ENCODE peak calls at places on chromosomes 4 and X, in ten cellular contexts. U is breast epithelium, A is heart left ventricle, T is right lobe of liver, F is uterus, R is upper lobe of left lung, K is K562, J is tibial nerve, Z is stomach, C is IMR-90. L is an unnamed sample.

GRCh38 chr4:33111106-33111505 is 2390.9 kb downstream of the PCDH7 start:
- DNase-seq in U (no peak), A (no peak), T (no peak), F (no peak), R (no peak), K (no peak), J (no peak), Z (no peak), C (no peak), L (no peak)

GRCh38 chrX:18047440-18047940 is 173.2 kb downstream of the BEND2 start:
- DNase-seq in U (no peak), A (no peak), T (no peak), F (no peak), R (no peak), K (no peak), J (no peak), Z (no peak), C (no peak), L (no peak)

GRCh38 chr4:71583971-71584370 is 199.9 kb downstream of the GC start:
- DNase-seq in U (no peak), A (no peak), T (no peak), F (no peak), R (no peak), K (no peak), J (no peak), Z (no peak), C (no peak), L (no peak)

GRCh38 chrX:107710617-107711391 is 64.8 kb downstream of the TSC22D3 start:
- DNase-seq in U (peak; percentile 52), A (no peak), T (no peak), F (peak; percentile 45), R (no peak), K (peak; percentile 69), J (no peak), Z (no peak), C (peak; percentile 93), L (peak; percentile 59)

GRCh38 chr4:23084559-23085248 is 392.0 kb downstream of the GBA3 start:
- DNase-seq in U (no peak), A (no peak), T (no peak), F (no peak), R (no peak), K (no peak), J (no peak), Z (no peak), C (no peak), L (no peak)

GRCh38 chr4:117823388-117823787 is 210.9 kb upstream of the NDST3 start:
- DNase-seq in U (no peak), A (no peak), T (no peak), F (no peak), R (no peak), K (no peak), J (no peak), Z (no peak), C (no peak), L (no peak)

GRCh38 chr4:78601013-78601412 is 49.4 kb downstream of the ANXA3 start:
- DNase-seq in U (no peak), A (no peak), T (no peak), F (peak; percentile 15), R (no peak), K (peak; percentile 73), J (no peak), Z (no peak), C (no peak), L (no peak)

GRCh38 chrX:100098660-100099375 is 311.3 kb downstream of the PCDH19 start:
- DNase-seq in U (no peak), A (no peak), T (no peak), F (no peak), R (no peak), K (no peak), J (no peak), Z (no peak), C (no peak), L (no peak)

DNA sequence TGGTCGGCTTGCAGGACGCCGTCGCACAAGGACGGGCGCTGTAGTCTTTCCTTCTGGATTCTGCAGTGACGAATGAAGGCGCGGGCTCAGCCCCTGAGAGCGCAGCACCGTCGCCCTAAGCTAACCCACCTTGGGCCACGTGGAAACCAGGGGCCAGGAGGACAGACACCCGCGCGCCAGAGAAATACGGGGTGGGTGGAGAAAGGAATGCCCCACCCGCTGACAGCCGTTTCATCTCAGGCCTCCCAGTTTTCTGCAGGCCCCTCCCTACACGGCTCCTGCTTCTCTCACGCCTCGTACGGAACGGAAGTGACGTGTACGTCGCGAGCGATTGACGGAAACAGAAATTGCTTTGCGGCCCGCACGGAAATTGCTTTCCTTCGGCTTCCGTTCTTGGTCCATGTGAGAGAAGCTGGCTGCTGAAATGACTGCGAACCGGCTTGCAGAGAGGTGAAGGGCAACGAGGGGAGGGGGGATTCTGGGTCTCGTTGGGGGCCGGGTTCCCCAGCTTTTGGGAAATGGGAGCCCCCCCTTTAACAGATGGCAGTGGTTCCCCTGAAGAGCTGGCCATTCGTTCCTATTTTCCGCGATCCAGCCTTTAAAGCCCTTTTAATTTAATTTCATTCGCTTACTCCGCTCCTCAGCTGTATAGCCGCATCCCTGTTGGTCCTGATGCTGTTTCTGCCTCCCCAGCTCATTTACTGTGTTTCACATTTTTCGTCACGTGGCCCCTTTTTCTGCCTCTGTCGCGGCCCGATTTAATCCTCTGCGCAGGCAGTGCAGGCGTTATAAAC is at the start of gene UTP14A:
- DNase-seq in U (peak; percentile 84), A (peak; percentile 90), T (peak; percentile 91), F (peak; percentile 85), R (peak; percentile 79), K (peak; percentile 86), J (peak; percentile 70), Z (peak; percentile 88), C (peak; percentile 90), L (peak; percentile 95)
- TF ChIP-seq POLR2A in U (no peak), A (peak; percentile 26), T (peak; percentile 47), F (peak; percentile 11), R (no peak), K (peak; percentile 92), J (no peak), Z (no peak), C (peak; percentile 60), L (peak; percentile 29)

GRCh38 chr4:8000721-8001491 is 61.2 kb upstream of the AFAP1 start:
- DNase-seq in U (no peak), A (peak; percentile 41), T (no peak), F (no peak), R (no peak), K (no peak), J (no peak), Z (no peak), C (no peak), L (no peak)
- H3K27ac ChIP-seq in U (no peak overlapping the region), A (no peak overlapping the region), T (no peak overlapping the region), F (no peak overlapping the region), R (no peak overlapping the region), K (no peak overlapping the region), J (no peak overlapping the region), Z (no peak overlapping the region), C (no peak overlapping the region), L (no peak overlapping the region)

GRCh38 chr4:73070072-73070385 is 513 bp upstream of the COX18 start:
- DNase-seq in U (no peak), A (no peak), T (no peak), F (no peak), R (no peak), K (no peak), J (no peak), Z (no peak), C (no peak), L (no peak)

GRCh38 chr4:73067971-73068394 is 1.5 kb downstream of the COX18 start:
- DNase-seq in U (no peak), A (no peak), T (no peak), F (no peak), R (no peak), K (no peak), J (no peak), Z (no peak), C (peak; percentile 12), L (no peak)

GRCh38 chr4:73068496-73069337 is 799 bp downstream of the COX18 start:
- DNase-seq in U (no peak), A (no peak), T (no peak), F (no peak), R (no peak), K (peak; percentile 27), J (no peak), Z (no peak), C (peak; percentile 32), L (no peak)

GRCh38 chr4:73066928-73067327 is 2.6 kb downstream of the COX18 start:
- DNase-seq in U (no peak), A (no peak), T (no peak), F (no peak), R (no peak), K (no peak), J (no peak), Z (no peak), C (no peak), L (no peak)

DNA sequence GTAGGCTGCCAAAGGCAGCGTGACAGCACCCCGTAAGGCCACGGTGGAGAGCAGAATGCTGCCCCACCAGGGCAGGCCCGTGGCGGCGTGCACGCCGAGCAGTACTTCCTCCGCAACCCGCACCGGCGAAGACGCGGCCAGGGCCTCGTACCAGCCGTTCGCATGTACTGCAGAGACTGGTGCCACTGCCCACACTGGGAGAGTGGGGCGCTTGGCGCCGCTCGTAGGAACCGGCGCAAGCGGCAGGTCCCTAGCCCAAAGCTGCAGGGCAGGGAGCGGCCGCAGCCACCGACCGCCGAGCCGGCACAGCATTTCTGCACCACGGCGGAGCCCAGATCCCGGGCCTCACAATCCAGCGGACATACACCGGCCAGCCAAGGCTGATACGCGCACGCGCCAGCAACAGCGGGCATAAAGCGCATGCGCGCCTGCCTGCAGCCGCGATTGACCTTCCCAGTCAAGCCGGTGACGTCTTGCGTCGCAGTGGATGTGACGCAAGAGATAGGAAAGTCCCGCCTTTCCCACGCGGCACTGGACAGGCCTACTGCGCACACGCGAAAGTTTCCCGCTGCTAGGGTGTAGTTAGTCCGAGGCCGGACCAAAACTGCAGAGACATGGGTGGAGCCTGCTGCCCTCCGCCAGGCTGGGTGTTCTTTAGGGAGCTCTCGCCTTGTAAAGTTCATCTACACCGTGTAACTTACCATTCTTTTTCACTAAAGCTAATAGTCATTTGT is at the start of gene COX18:
- DNase-seq in U (peak; percentile 97), A (peak; percentile 99), T (peak; percentile 99), F (peak; percentile 99), R (peak; percentile 98), K (peak; percentile 93), J (peak; percentile 94), Z (peak; percentile 99), C (peak; percentile 99), L (peak; percentile 99)
- TF ChIP-seq POLR2A in U (peak; percentile 74), A (peak; percentile 91), T (peak; percentile 97), F (peak; percentile 92), R (no peak), K (peak; percentile 94), J (no peak), Z (peak; percentile 85), C (peak; percentile 65), L (peak; percentile 89)

GRCh38 chr4:11297627-11298026 is 131.1 kb downstream of the HS3ST1 start:
- DNase-seq in U (no peak), A (no peak), T (no peak), F (no peak), R (no peak), K (no peak), J (no peak), Z (no peak), C (no peak), L (no peak)

GRCh38 chr4:11293866-11294265 is 134.8 kb downstream of the HS3ST1 start:
- DNase-seq in U (no peak), A (no peak), T (no peak), F (no peak), R (no peak), K (no peak), J (no peak), Z (no peak), C (no peak), L (no peak)

GRCh38 chr4:11299016-11299415 is 129.7 kb downstream of the HS3ST1 start:
- DNase-seq in U (no peak), A (no peak), T (no peak), F (no peak), R (no peak), K (no peak), J (no peak), Z (no peak), C (no peak), L (no peak)

GRCh38 chr4:11301075-11301660 is 127.5 kb downstream of the HS3ST1 start:
- DNase-seq in U (no peak), A (no peak), T (no peak), F (no peak), R (no peak), K (no peak), J (no peak), Z (no peak), C (no peak), L (peak; percentile 45)

GRCh38 chr4:11297201-11297600 is 131.5 kb downstream of the HS3ST1 start:
- DNase-seq in U (no peak), A (no peak), T (no peak), F (no peak), R (no peak), K (no peak), J (no peak), Z (no peak), C (no peak), L (no peak)
- H3K27ac ChIP-seq in U (no peak overlapping the region), A (no peak overlapping the region), T (no peak overlapping the region), F (no peak overlapping the region), R (no peak overlapping the region), K (no peak overlapping the region), J (no peak overlapping the region), Z (no peak overlapping the region), C (no peak overlapping the region), L (no peak overlapping the region)